ENCODE peak calls at places on chromosome 1, in nine cellular contexts. One of them, this sample, is unnamed.

GRCh38 chr1:33256335-33256700 is at the start of gene ZNF362:
- DNase-seq in HCT116: no peak
- DNase-seq in Calu3: peak
- DNase-seq in GM12865: peak
- DNase-seq in CD8-positive, alpha-beta T cell: peak
- DNase-seq in GM20000: peak
- DNase-seq in psoas muscle: peak
- DNase-seq in suprapubic skin: no peak
- DNase-seq in choroid plexus epithelial cell: peak
- DNase-seq in this sample: peak

GRCh38 chr1:28392027-28392652 is 22.6 kb downstream of the PHACTR4 start:
- DNase-seq in HCT116: no peak
- DNase-seq in Calu3: no peak
- DNase-seq in GM12865: no peak
- DNase-seq in CD8-positive, alpha-beta T cell: no peak
- DNase-seq in GM20000: no peak
- DNase-seq in psoas muscle: no peak
- DNase-seq in suprapubic skin: no peak
- DNase-seq in choroid plexus epithelial cell: peak
- DNase-seq in this sample: no peak

GRCh38 chr1:6342031-6342430 is 51.5 kb downstream of the ACOT7 start:
- DNase-seq in HCT116: no peak
- DNase-seq in Calu3: no peak
- DNase-seq in GM12865: no peak
- DNase-seq in CD8-positive, alpha-beta T cell: no peak
- DNase-seq in GM20000: no peak
- DNase-seq in psoas muscle: no peak
- DNase-seq in suprapubic skin: no peak
- DNase-seq in choroid plexus epithelial cell: peak
- DNase-seq in this sample: no peak

GRCh38 chr1:71918630-71919029 is 363.7 kb downstream of the NEGR1 start:
- DNase-seq in HCT116: no peak
- DNase-seq in Calu3: peak
- DNase-seq in GM12865: no peak
- DNase-seq in CD8-positive, alpha-beta T cell: no peak
- DNase-seq in GM20000: no peak
- DNase-seq in psoas muscle: no peak
- DNase-seq in suprapubic skin: no peak
- DNase-seq in choroid plexus epithelial cell: no peak
- DNase-seq in this sample: no peak

GRCh38 chr1:14413809-14414208 is 184.7 kb upstream of the KAZN start:
- DNase-seq in HCT116: no peak
- DNase-seq in Calu3: no peak
- DNase-seq in GM12865: no peak
- DNase-seq in CD8-positive, alpha-beta T cell: no peak
- DNase-seq in GM20000: no peak
- DNase-seq in psoas muscle: no peak
- DNase-seq in suprapubic skin: no peak
- DNase-seq in choroid plexus epithelial cell: peak
- DNase-seq in this sample: no peak

GRCh38 chr1:165629848-165630628 is 996 bp upstream of the MGST3 start:
- DNase-seq in HCT116: no peak
- DNase-seq in Calu3: no peak
- DNase-seq in GM12865: no peak
- DNase-seq in CD8-positive, alpha-beta T cell: peak
- DNase-seq in GM20000: no peak
- DNase-seq in psoas muscle: no peak
- DNase-seq in suprapubic skin: no peak
- DNase-seq in choroid plexus epithelial cell: no peak
- DNase-seq in this sample: no peak

GRCh38 chr1:232568331-232568852 is 61.5 kb downstream of the SIPA1L2 start:
- DNase-seq in HCT116: no peak
- DNase-seq in Calu3: no peak
- DNase-seq in GM12865: no peak
- DNase-seq in CD8-positive, alpha-beta T cell: no peak
- DNase-seq in GM20000: no peak
- DNase-seq in psoas muscle: no peak
- DNase-seq in suprapubic skin: no peak
- DNase-seq in choroid plexus epithelial cell: no peak
- DNase-seq in this sample: no peak

GRCh38 chr1:59361766-59362165 is 64.9 kb downstream of the FGGY start:
- DNase-seq in HCT116: no peak
- DNase-seq in Calu3: no peak
- DNase-seq in GM12865: no peak
- DNase-seq in CD8-positive, alpha-beta T cell: no peak
- DNase-seq in GM20000: no peak
- DNase-seq in psoas muscle: no peak
- DNase-seq in suprapubic skin: no peak
- DNase-seq in choroid plexus epithelial cell: no peak
- DNase-seq in this sample: no peak

GRCh38 chr1:28374297-28374696 is 4.8 kb downstream of the PHACTR4 start:
- DNase-seq in HCT116: no peak
- DNase-seq in Calu3: no peak
- DNase-seq in GM12865: no peak
- DNase-seq in CD8-positive, alpha-beta T cell: no peak
- DNase-seq in GM20000: no peak
- DNase-seq in psoas muscle: no peak
- DNase-seq in suprapubic skin: no peak
- DNase-seq in choroid plexus epithelial cell: peak
- DNase-seq in this sample: no peak

GRCh38 chr1:196372896-196373536 is 235.2 kb downstream of the KCNT2 start:
- DNase-seq in HCT116: peak
- DNase-seq in Calu3: no peak
- DNase-seq in GM12865: peak
- DNase-seq in CD8-positive, alpha-beta T cell: no peak
- DNase-seq in GM20000: peak
- DNase-seq in psoas muscle: no peak
- DNase-seq in suprapubic skin: no peak
- DNase-seq in choroid plexus epithelial cell: peak
- DNase-seq in this sample: no peak

DNA sequence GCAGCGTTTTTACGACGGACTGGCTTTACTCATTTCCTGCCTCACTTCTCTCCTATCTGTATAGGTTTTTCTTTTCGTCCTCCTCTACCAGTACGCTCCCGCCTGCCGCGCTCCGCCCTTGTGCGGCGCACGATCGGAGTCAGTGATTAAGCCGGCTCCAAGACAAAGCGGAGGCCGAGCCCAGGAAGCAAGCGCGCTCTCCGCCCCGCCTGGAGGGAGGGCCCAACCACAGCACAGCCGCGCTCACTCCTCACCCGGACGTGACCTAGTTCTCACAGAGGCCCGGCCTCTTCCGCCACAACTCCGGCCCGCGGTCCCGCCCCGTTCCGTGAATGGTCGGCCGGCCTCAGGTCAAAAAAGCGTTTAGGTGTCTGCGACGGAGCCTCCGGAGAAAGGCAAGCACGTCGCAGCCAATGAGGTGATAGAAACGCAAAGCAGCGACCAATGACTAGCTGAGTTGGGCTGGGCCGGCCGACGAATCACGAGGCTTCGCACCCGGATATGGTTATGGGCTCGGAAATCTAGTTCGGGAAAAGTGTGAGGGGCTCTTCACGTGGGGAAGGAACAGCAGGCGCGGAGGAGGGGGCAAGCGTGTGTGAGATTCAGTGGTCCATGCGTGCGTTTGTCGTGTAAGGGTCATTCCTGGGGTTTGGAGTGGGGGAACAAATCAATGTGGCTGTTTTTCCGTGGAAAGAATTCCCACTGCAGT is at the start of gene METTL13:
- DNase-seq in HCT116: peak
- DNase-seq in Calu3: peak
- DNase-seq in GM12865: peak
- DNase-seq in CD8-positive, alpha-beta T cell: peak
- DNase-seq in GM20000: peak
- DNase-seq in psoas muscle: peak
- DNase-seq in suprapubic skin: peak
- DNase-seq in choroid plexus epithelial cell: peak
- DNase-seq in this sample: peak
- TF ChIP-seq CTCF in HCT116: no peak
- TF ChIP-seq CTCF in Calu3: no peak
- TF ChIP-seq CTCF in GM12865: no peak
- TF ChIP-seq CTCF in CD8-positive, alpha-beta T cell: no peak
- TF ChIP-seq CTCF in GM20000: no peak
- TF ChIP-seq CTCF in psoas muscle: no peak
- TF ChIP-seq CTCF in suprapubic skin: no peak
- TF ChIP-seq CTCF in choroid plexus epithelial cell: peak
- TF ChIP-seq CTCF in this sample: no peak

DNA sequence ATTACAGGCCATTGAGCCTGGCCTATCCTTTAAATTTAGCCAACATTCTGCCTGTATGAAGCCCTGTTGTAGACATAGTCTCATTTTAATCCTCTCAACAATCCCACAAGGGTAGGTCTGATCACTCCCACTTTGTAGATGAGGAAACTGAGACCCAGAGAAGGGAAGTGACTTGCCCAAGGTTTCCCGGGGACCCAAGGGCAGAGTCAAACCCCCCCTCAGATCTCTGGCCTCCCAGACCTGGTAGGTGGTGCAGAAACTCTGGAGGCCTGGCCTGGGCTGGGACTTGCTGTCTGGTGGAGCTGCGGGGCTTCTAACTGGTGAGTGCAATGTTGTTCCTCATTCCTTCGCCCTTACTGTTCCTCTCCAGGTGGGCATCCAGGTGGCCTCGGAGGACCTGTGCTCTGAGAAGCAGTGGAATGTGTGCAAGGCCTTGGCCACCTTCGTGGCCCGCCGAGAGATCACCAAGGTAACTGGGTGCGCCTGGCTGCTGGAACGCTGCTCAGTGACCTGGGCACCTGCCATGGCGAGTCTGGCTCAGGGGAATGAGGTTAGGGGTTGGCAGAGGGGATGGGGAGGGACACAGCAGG is 29.7 kb downstream of the FAM151A start:
- DNase-seq in HCT116: no peak
- DNase-seq in Calu3: no peak
- DNase-seq in GM12865: no peak
- DNase-seq in CD8-positive, alpha-beta T cell: no peak
- DNase-seq in GM20000: no peak
- DNase-seq in psoas muscle: no peak
- DNase-seq in suprapubic skin: no peak
- DNase-seq in choroid plexus epithelial cell: no peak
- DNase-seq in this sample: no peak
- TF ChIP-seq CTCF in HCT116: no peak
- TF ChIP-seq CTCF in Calu3: no peak
- TF ChIP-seq CTCF in GM12865: no peak
- TF ChIP-seq CTCF in CD8-positive, alpha-beta T cell: no peak
- TF ChIP-seq CTCF in GM20000: no peak
- TF ChIP-seq CTCF in psoas muscle: no peak
- TF ChIP-seq CTCF in suprapubic skin: no peak
- TF ChIP-seq CTCF in choroid plexus epithelial cell: no peak
- TF ChIP-seq CTCF in this sample: no peak

DNA sequence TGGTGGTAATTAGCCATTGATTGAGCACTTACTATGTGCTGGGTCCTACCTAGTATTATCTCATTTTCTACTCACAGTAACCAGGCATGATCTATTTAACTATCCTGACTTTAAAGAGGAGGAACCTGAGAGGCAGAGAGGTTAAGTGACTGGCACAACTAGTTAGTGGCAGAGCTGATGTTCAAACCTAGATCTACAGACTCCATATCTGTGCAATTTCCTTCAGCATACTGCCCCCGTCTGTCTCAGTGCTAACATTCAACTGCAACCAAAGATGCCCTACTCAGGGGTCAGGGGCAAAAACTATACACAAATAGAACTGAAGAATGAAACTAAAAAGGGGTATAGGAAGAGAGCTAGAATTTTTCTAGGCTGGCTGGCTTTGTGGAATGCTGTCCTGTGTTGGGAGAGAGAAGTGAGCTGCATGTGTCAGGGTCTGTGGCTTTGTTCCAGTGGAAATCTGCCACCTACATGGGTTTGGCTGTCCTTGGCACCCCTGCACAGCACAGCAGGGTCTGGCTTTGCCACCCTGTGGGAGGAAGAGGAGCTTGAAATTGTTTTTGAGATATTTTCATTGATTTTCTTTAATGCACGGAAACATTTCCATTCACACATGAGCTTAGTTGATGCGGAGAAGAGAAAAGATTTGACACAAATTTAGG is 368.5 kb downstream of the RPS6KC1 start:
- DNase-seq in HCT116: no peak
- DNase-seq in Calu3: no peak
- DNase-seq in GM12865: no peak
- DNase-seq in CD8-positive, alpha-beta T cell: no peak
- DNase-seq in GM20000: no peak
- DNase-seq in psoas muscle: no peak
- DNase-seq in suprapubic skin: no peak
- DNase-seq in choroid plexus epithelial cell: no peak
- DNase-seq in this sample: no peak
- TF ChIP-seq CTCF in HCT116: no peak
- TF ChIP-seq CTCF in Calu3: no peak
- TF ChIP-seq CTCF in GM12865: no peak
- TF ChIP-seq CTCF in CD8-positive, alpha-beta T cell: no peak
- TF ChIP-seq CTCF in GM20000: no peak
- TF ChIP-seq CTCF in psoas muscle: no peak
- TF ChIP-seq CTCF in suprapubic skin: no peak
- TF ChIP-seq CTCF in choroid plexus epithelial cell: no peak
- TF ChIP-seq CTCF in this sample: no peak

DNA sequence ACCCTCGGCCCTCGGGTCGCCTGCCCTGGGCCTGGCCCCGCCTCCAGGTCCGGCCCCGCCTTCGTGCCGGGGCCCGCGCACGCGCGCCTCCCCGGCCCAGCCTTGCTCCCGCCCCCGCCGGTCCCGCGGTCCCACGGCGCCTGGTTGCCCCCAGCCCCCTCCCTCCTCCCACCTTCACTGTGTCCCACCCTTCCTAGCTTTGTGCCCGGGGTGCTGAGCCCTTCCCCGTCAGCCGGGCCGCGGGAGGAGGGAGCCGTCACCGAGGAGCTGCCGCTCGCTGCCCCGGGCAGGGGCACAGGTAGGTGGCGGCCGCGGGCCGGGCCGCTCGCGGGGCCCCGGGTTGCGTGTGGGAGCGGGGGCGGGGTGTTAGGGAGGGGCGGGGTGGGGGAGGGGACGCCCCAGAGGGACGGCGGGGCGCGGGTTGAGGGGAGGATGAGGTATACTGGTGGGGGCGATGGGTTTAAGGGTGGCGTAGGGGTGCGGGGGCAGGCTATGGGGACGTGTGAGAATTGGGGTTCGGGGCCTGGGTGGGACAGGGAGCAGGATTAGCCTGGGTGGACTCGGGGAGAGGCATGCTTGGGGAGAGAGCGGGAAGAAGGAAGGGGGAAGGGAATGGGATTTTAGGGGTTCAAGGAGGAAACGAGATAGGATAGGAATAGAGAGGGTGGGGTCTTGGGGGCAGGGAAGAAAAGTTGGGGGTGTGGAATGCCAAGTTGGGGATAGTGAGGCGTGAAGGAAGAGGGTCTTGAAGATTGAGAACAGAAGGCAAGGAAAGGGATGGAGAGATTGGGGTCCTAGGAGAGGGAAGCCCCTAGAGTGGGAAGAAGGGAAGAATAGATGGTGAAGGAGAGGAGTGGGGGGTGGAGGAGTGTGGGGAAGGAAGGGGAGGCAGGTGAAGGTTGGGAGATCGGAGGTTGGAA is at the start of gene LRRC42:
- DNase-seq in HCT116: no peak
- DNase-seq in Calu3: no peak
- DNase-seq in GM12865: no peak
- DNase-seq in CD8-positive, alpha-beta T cell: no peak
- DNase-seq in GM20000: peak
- DNase-seq in psoas muscle: no peak
- DNase-seq in suprapubic skin: no peak
- DNase-seq in choroid plexus epithelial cell: no peak
- DNase-seq in this sample: no peak
- TF ChIP-seq CTCF in HCT116: no peak
- TF ChIP-seq CTCF in Calu3: no peak
- TF ChIP-seq CTCF in GM12865: peak
- TF ChIP-seq CTCF in CD8-positive, alpha-beta T cell: no peak
- TF ChIP-seq CTCF in GM20000: no peak
- TF ChIP-seq CTCF in psoas muscle: peak
- TF ChIP-seq CTCF in suprapubic skin: peak
- TF ChIP-seq CTCF in choroid plexus epithelial cell: peak
- TF ChIP-seq CTCF in this sample: no peak